ENCODE peak calls at places on chromosomes 13 and 19, in ten cellular contexts. K is glutamatergic neuron; E is nephron progenitor cell; Q is stimulated activated naive CD4-positive, alpha-beta T cell treated with Interleukin-2 at 50 U/mL for 16 hours; I is T-helper 9 cell; N is T-helper 1 cell; V is immature natural killer cell; W is neuronal stem cell; X is activated effector memory CD4-positive, alpha-beta T cell treated with Interleukin-2 at 50 U/mL for 16 hours; C is C1 segment of cervical spinal cord. H is an unnamed sample.

GRCh38 chr13:43245374-43245964 is 222.1 kb downstream of the DNAJC15 start:
- DNase-seq in K (no peak), E (no peak), Q (no peak), I (no peak), N (no peak), V (no peak), W (no peak), X (no peak), C (no peak), H (no peak)

GRCh38 chr19:805600-806550 is 8.6 kb downstream of the PTBP1 start:
- DNase-seq in K (no peak), E (no peak), Q (no peak), I (no peak), N (no peak), V (no peak), W (no peak), X (no peak), C (no peak), H (no peak)

GRCh38 chr19:18875726-18876125 is 20.2 kb downstream of the CERS1 start:
- DNase-seq in K (no peak), E (no peak), Q (no peak), I (no peak), N (no peak), V (no peak), W (no peak), X (no peak), C (no peak), H (no peak)

GRCh38 chr13:40682449-40683240 is 16.2 kb upstream of the FOXO1 start:
- DNase-seq in K (no peak), E (no peak), Q (no peak), I (no peak), N (no peak), V (peak), W (no peak), X (no peak), C (no peak), H (no peak)

GRCh38 chr19:49951806-49952474 is 9.0 kb downstream of the SIGLEC11 start:
- DNase-seq in K (no peak), E (no peak), Q (no peak), I (no peak), N (no peak), V (no peak), W (no peak), X (no peak), C (no peak), H (no peak)

GRCh38 chr13:113860051-113860471 is 3.8 kb downstream of the GAS6 start:
- DNase-seq in K (no peak), E (no peak), Q (no peak), I (no peak), N (no peak), V (no peak), W (no peak), X (no peak), C (no peak), H (no peak)

GRCh38 chr19:44903602-44904425 is 1.8 kb upstream of the APOE start:
- DNase-seq in K (peak), E (peak), Q (peak), I (peak), N (peak), V (peak), W (peak), X (peak), C (peak), H (peak)

GRCh38 chr13:63435668-63436275 is 2020.1 kb upstream of the PCDH20 start:
- DNase-seq in K (no peak), E (no peak), Q (no peak), I (no peak), N (no peak), V (no peak), W (no peak), X (no peak), C (no peak), H (no peak)

GRCh38 chr13:23956106-23956505 is 58.8 kb upstream of the C1QTNF9B start:
- DNase-seq in K (no peak), E (no peak), Q (no peak), I (no peak), N (no peak), V (no peak), W (no peak), X (no peak), C (no peak), H (no peak)

GRCh38 chr13:95714142-95714832 is 37.3 kb downstream of the DNAJC3 start:
- DNase-seq in K (no peak), E (no peak), Q (no peak), I (no peak), N (no peak), V (no peak), W (no peak), X (no peak), C (no peak), H (no peak)

GRCh38 chr19:13013649-13014048 is 18.4 kb downstream of the NFIX start:
- DNase-seq in K (no peak), E (no peak), Q (no peak), I (no peak), N (no peak), V (no peak), W (no peak), X (no peak), C (no peak), H (no peak)

GRCh38 chr19:18998276-18998675 is 35.0 kb downstream of the SUGP2 start:
- DNase-seq in K (no peak), E (no peak), Q (no peak), I (no peak), N (no peak), V (no peak), W (no peak), X (no peak), C (no peak), H (no peak)

H was measured in T follicular helper cell.